ENCODE peak calls at places on chromosome 1, in five cellular contexts. One of them, this sample, is unnamed.
A peak's percentile ranks its signal among the peaks of the same experiment; 100 is the strongest.

GRCh38 chr1:39631361-39632331 is 7.8 kb downstream of the HEYL start:
- DNase-seq in astrocyte of the spinal cord: no peak
- DNase-seq in ovary: no peak
- DNase-seq in body of pancreas: no peak
- DNase-seq in IMR-90: no peak
- DNase-seq in this sample: no peak

GRCh38 chr1:183543619-183544204 is 46.5 kb downstream of the NCF2 start:
- DNase-seq in IMR-90: peak; percentile 74
- DNase-seq in astrocyte of the spinal cord: peak; percentile 70
- DNase-seq in ovary: no peak
- DNase-seq in body of pancreas: peak; percentile 27
- DNase-seq in this sample: peak; percentile 68

GRCh38 chr1:193569696-193570269 is 383.4 kb upstream of the B3GALT2 start:
- DNase-seq in body of pancreas: no peak
- DNase-seq in ovary: no peak
- DNase-seq in astrocyte of the spinal cord: peak; percentile 93
- DNase-seq in IMR-90: peak; percentile 91
- DNase-seq in this sample: peak; percentile 94

GRCh38 chr1:230122361-230123279 is 55.6 kb downstream of the GALNT2 start:
- DNase-seq in ovary: no peak
- DNase-seq in astrocyte of the spinal cord: no peak
- DNase-seq in body of pancreas: no peak
- DNase-seq in IMR-90: no peak
- DNase-seq in this sample: no peak

GRCh38 chr1:233704125-233704881 is 90.4 kb downstream of the KCNK1 start:
- DNase-seq in ovary: no peak
- DNase-seq in astrocyte of the spinal cord: peak; percentile 15
- DNase-seq in body of pancreas: no peak
- DNase-seq in IMR-90: no peak
- DNase-seq in this sample: no peak

GRCh38 chr1:107532318-107532717 is 391.5 kb downstream of the NTNG1 start:
- DNase-seq in astrocyte of the spinal cord: no peak
- DNase-seq in ovary: no peak
- DNase-seq in body of pancreas: peak; percentile 38
- DNase-seq in IMR-90: no peak
- DNase-seq in this sample: no peak

GRCh38 chr1:9849691-9850441 is 26.1 kb upstream of the CLSTN1 start:
- DNase-seq in body of pancreas: no peak
- DNase-seq in ovary: no peak
- DNase-seq in astrocyte of the spinal cord: no peak
- DNase-seq in IMR-90: no peak
- DNase-seq in this sample: no peak

GRCh38 chr1:28301368-28302174 is 27.3 kb upstream of the MED18 start:
- DNase-seq in astrocyte of the spinal cord: peak; percentile 20
- DNase-seq in body of pancreas: no peak
- DNase-seq in IMR-90: no peak
- DNase-seq in ovary: no peak
- DNase-seq in this sample: peak; percentile 67

GRCh38 chr1:18440385-18441226 is 40.1 kb upstream of the KLHDC7A start:
- DNase-seq in ovary: no peak
- DNase-seq in body of pancreas: no peak
- DNase-seq in IMR-90: no peak
- DNase-seq in astrocyte of the spinal cord: no peak
- DNase-seq in this sample: no peak

GRCh38 chr1:204483791-204484190 is 10.8 kb downstream of the PIK3C2B start:
- DNase-seq in IMR-90: no peak
- DNase-seq in astrocyte of the spinal cord: no peak
- DNase-seq in body of pancreas: no peak
- DNase-seq in ovary: no peak
- DNase-seq in this sample: no peak

GRCh38 chr1:56647106-56647505 is 2.0 kb downstream of the PRKAA2 start:
- DNase-seq in astrocyte of the spinal cord: no peak
- DNase-seq in IMR-90: no peak
- DNase-seq in body of pancreas: no peak
- DNase-seq in ovary: no peak
- DNase-seq in this sample: no peak

GRCh38 chr1:162753998-162754585 is 36.4 kb upstream of the HSD17B7 start:
- DNase-seq in body of pancreas: no peak
- DNase-seq in IMR-90: peak; percentile 38
- DNase-seq in astrocyte of the spinal cord: peak; percentile 14
- DNase-seq in ovary: no peak
- DNase-seq in this sample: no peak

GRCh38 chr1:63742526-63742925 is 31.3 kb upstream of the ROR1 start:
- DNase-seq in ovary: no peak
- DNase-seq in IMR-90: no peak
- DNase-seq in astrocyte of the spinal cord: no peak
- DNase-seq in body of pancreas: no peak
- DNase-seq in this sample: no peak
- TF ChIP-seq CTCF in ovary: no peak
- TF ChIP-seq CTCF in IMR-90: no peak
- TF ChIP-seq CTCF in astrocyte of the spinal cord: no peak
- TF ChIP-seq CTCF in body of pancreas: no peak
- TF ChIP-seq CTCF in this sample: no peak

DNA sequence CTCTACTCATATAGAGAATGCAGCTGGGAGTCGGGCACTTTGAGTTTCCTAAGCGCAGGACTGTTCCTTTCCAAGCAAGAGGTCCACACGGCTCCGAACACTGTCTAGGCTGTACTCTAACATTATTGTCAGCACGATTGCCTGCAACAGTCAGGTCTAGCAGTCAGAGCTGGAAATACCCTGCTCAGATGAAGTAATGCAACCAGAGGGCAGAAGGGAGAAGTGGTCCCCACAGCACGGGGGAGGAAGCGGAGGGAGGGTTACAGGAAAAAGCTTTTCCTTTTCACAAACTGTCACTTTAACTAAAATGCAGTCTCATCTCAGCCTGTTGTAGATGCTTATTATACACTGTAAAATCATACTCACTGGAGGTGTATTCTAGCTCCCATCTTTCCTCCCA is 98.9 kb upstream of the SLC44A3 start:
- DNase-seq in IMR-90: no peak
- DNase-seq in body of pancreas: peak; percentile 30
- DNase-seq in ovary: no peak
- DNase-seq in astrocyte of the spinal cord: no peak
- DNase-seq in this sample: no peak
- TF ChIP-seq CTCF in IMR-90: no peak
- TF ChIP-seq CTCF in body of pancreas: no peak
- TF ChIP-seq CTCF in ovary: no peak
- TF ChIP-seq CTCF in astrocyte of the spinal cord: no peak
- TF ChIP-seq CTCF in this sample: no peak

DNA sequence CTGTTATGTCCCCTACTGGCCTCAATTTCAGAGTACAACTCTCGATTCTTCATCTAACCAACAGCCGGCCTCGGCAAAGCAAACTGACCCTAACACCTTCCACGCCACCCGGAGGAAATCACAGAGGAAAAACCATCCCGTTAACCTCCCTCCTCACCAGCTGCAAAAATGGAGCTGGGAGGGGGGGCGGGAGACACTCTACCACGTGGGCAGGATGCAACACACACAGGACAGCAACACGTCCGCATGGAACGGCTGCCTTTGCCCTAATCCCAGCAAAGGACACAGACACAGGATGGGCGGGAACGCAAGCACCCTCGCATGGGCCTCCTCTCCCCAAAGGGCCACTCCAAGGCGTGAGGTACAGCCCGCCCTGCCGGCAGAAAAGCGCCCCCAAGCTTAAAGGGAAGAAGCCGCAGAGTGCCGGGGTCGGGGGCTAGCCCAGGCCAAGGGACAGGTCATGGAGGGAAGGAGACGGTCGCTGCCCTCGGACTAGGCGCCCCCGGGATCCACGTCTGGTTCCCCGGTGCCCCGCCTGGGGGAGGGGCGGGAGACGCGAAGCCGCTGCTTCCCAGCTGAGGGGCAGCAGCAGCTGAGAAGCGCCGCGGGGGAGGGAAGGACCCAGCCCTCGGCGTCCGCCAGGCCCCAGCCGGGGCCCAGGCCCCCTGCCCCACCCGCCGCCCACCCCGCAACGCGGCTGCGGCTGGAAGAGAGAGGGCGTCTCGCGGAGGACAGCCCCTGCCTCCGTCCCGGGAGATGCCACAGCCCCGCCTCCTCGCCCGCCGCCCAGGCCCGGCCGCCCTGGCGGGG is 590 bp downstream of the FOXJ3 start:
- DNase-seq in IMR-90: peak; percentile 43
- DNase-seq in body of pancreas: peak; percentile 38
- DNase-seq in astrocyte of the spinal cord: peak; percentile 42
- DNase-seq in ovary: peak; percentile 44
- DNase-seq in this sample: peak; percentile 63
- TF ChIP-seq CTCF in IMR-90: no peak
- TF ChIP-seq CTCF in body of pancreas: no peak
- TF ChIP-seq CTCF in astrocyte of the spinal cord: peak; percentile 23
- TF ChIP-seq CTCF in ovary: no peak
- TF ChIP-seq CTCF in this sample: no peak

DNA sequence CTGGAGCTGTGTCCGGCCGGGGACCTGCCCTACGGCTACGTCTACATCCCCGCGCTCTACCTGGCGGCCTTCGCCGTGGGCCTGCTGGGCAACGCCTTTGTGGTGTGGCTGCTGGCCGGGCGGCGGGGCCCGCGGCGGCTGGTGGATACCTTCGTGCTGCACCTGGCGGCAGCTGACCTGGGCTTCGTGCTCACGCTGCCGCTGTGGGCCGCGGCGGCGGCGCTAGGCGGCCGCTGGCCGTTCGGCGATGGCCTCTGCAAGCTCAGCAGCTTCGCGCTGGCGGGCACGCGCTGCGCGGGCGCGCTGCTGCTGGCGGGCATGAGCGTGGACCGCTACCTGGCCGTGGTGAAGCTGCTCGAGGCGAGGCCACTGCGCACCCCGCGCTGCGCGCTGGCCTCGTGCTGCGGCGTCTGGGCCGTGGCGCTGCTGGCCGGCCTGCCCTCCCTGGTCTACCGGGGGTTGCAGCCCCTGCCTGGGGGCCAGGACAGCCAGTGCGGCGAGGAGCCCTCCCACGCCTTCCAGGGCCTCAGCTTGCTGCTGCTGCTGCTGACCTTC is 412 bp downstream of the GPR25 start:
- DNase-seq in ovary: no peak
- DNase-seq in IMR-90: no peak
- DNase-seq in body of pancreas: no peak
- DNase-seq in astrocyte of the spinal cord: no peak
- DNase-seq in this sample: no peak
- TF ChIP-seq CTCF in ovary: no peak
- TF ChIP-seq CTCF in IMR-90: no peak
- TF ChIP-seq CTCF in body of pancreas: no peak
- TF ChIP-seq CTCF in astrocyte of the spinal cord: no peak
- TF ChIP-seq CTCF in this sample: no peak

GRCh38 chr1:59691261-59691660 is 123.5 kb upstream of the HOOK1 start:
- DNase-seq in IMR-90: no peak
- DNase-seq in body of pancreas: peak; percentile 58
- DNase-seq in astrocyte of the spinal cord: no peak
- DNase-seq in ovary: peak; percentile 59
- DNase-seq in this sample: no peak

GRCh38 chr1:59695301-59695700 is 119.4 kb upstream of the HOOK1 start:
- DNase-seq in body of pancreas: no peak
- DNase-seq in IMR-90: no peak
- DNase-seq in astrocyte of the spinal cord: no peak
- DNase-seq in ovary: no peak
- DNase-seq in this sample: peak; percentile 23

GRCh38 chr1:59690531-59690930 is 124.2 kb upstream of the HOOK1 start:
- DNase-seq in IMR-90: no peak
- DNase-seq in body of pancreas: no peak
- DNase-seq in astrocyte of the spinal cord: no peak
- DNase-seq in ovary: no peak
- DNase-seq in this sample: no peak

GRCh38 chr1:59693431-59693830 is 121.3 kb upstream of the HOOK1 start:
- DNase-seq in ovary: no peak
- DNase-seq in body of pancreas: no peak
- DNase-seq in astrocyte of the spinal cord: no peak
- DNase-seq in IMR-90: no peak
- DNase-seq in this sample: no peak

GRCh38 chr1:59692591-59692990 is 122.2 kb upstream of the HOOK1 start:
- DNase-seq in astrocyte of the spinal cord: peak; percentile 88
- DNase-seq in ovary: no peak
- DNase-seq in IMR-90: peak; percentile 98
- DNase-seq in body of pancreas: peak; percentile 16
- DNase-seq in this sample: peak; percentile 99
- TF ChIP-seq CTCF in astrocyte of the spinal cord: no peak
- TF ChIP-seq CTCF in ovary: no peak
- TF ChIP-seq CTCF in IMR-90: no peak
- TF ChIP-seq CTCF in body of pancreas: no peak
- TF ChIP-seq CTCF in this sample: no peak

DNA sequence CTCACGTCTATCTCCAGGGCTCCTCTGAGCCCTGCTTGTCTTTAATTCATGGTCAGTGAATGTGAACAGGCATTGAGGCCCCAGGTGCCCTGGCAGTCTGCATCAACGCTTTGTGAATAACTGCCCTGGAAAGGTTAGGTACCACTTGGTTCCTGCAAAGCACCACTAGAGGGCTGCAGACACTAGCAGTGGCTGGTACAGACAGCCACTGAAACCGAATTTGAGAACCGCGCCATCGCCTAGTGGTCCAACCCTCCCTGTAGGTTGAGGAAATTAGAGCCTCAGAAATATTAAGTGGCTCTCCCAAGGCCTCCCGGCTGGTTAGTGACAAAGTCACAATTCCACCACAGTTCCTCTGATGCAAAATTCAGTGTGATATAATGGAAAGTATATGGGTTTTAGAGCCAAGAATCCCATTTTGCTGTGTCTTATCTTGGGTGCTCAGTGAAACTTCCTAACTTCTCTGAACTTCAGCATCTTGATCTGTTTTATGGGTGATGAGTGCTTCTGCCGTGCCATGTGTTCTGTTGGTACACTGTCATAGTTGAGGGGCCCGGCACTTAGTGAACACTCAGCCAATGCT is 46.2 kb upstream of the BCL9 start:
- DNase-seq in body of pancreas: peak; percentile 76
- DNase-seq in ovary: peak; percentile 83
- DNase-seq in astrocyte of the spinal cord: peak; percentile 80
- DNase-seq in IMR-90: peak; percentile 77
- DNase-seq in this sample: peak; percentile 77
- TF ChIP-seq CTCF in body of pancreas: peak; percentile 68
- TF ChIP-seq CTCF in ovary: peak; percentile 77
- TF ChIP-seq CTCF in astrocyte of the spinal cord: peak; percentile 97
- TF ChIP-seq CTCF in IMR-90: peak; percentile 99
- TF ChIP-seq CTCF in this sample: peak; percentile 94

DNA sequence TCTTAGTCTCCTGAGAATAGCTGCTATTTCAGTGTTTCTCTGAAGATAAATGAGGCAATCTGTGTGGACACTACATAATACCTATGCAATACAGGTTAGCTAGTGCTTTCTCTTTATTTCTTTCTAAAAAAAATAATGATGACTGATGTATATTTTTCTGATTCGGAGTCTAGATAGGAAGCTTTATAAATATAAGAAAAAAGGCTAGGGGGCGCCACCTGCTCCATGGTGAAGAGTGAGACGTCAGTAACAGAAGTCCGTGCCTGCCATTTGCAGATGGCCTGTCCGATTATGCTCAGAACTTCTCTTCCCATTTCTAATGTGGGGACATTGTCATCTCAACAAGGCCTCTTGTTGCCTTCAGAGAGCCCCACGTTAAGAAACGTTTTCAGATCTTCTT is 26.4 kb downstream of the QSOX1 start:
- DNase-seq in IMR-90: no peak
- DNase-seq in ovary: no peak
- DNase-seq in body of pancreas: no peak
- DNase-seq in astrocyte of the spinal cord: peak; percentile 26
- DNase-seq in this sample: no peak
- TF ChIP-seq CTCF in IMR-90: peak; percentile 39
- TF ChIP-seq CTCF in ovary: no peak
- TF ChIP-seq CTCF in body of pancreas: no peak
- TF ChIP-seq CTCF in astrocyte of the spinal cord: peak; percentile 50
- TF ChIP-seq CTCF in this sample: peak; percentile 78